ENCODE peak calls at places on chromosomes 11 and 22, in seven cellular contexts. One of them, this sample, is unnamed.

GRCh38 chr11:111334495-111335123 is 36.3 kb downstream of the POU2AF3 start:
- DNase-seq in CD8-positive, alpha-beta T cell: no peak
- DNase-seq in Peyer's patch: no peak
- DNase-seq in Karpas-422: no peak
- DNase-seq in tibial artery: no peak
- DNase-seq in fibroblast of pulmonary artery: no peak
- DNase-seq in SK-N-MC: no peak
- DNase-seq in this sample: no peak

GRCh38 chr22:36320553-36320952 is 67.2 kb downstream of the MYH9 start:
- DNase-seq in Karpas-422: no peak
- DNase-seq in Peyer's patch: no peak
- DNase-seq in fibroblast of pulmonary artery: no peak
- DNase-seq in SK-N-MC: no peak
- DNase-seq in CD8-positive, alpha-beta T cell: no peak
- DNase-seq in tibial artery: no peak
- DNase-seq in this sample: no peak

GRCh38 chr11:114197799-114198500 is 98.2 kb upstream of the NNMT start:
- DNase-seq in fibroblast of pulmonary artery: peak; percentile 99
- DNase-seq in tibial artery: peak; percentile 76
- DNase-seq in Peyer's patch: no peak
- DNase-seq in Karpas-422: no peak
- DNase-seq in SK-N-MC: no peak
- DNase-seq in CD8-positive, alpha-beta T cell: no peak
- DNase-seq in this sample: peak; percentile 98

GRCh38 chr11:1930448-1930802 is 10.9 kb downstream of the TNNT3 start:
- DNase-seq in Karpas-422: no peak
- DNase-seq in tibial artery: no peak
- DNase-seq in Peyer's patch: no peak
- DNase-seq in SK-N-MC: no peak
- DNase-seq in CD8-positive, alpha-beta T cell: no peak
- DNase-seq in fibroblast of pulmonary artery: no peak
- DNase-seq in this sample: no peak

GRCh38 chr11:120830092-120830491 is 193.8 kb upstream of the TBCEL start:
- DNase-seq in SK-N-MC: no peak
- DNase-seq in fibroblast of pulmonary artery: no peak
- DNase-seq in Peyer's patch: no peak
- DNase-seq in CD8-positive, alpha-beta T cell: no peak
- DNase-seq in tibial artery: no peak
- DNase-seq in Karpas-422: no peak
- DNase-seq in this sample: no peak

GRCh38 chr11:109512249-109512648 is 90.3 kb downstream of the C11orf87 start:
- DNase-seq in Karpas-422: no peak
- DNase-seq in SK-N-MC: no peak
- DNase-seq in fibroblast of pulmonary artery: no peak
- DNase-seq in Peyer's patch: no peak
- DNase-seq in CD8-positive, alpha-beta T cell: no peak
- DNase-seq in tibial artery: no peak
- DNase-seq in this sample: no peak

GRCh38 chr22:39244073-39244495 is 698 bp downstream of the PDGFB start:
- DNase-seq in Karpas-422: no peak
- DNase-seq in tibial artery: no peak
- DNase-seq in CD8-positive, alpha-beta T cell: no peak
- DNase-seq in fibroblast of pulmonary artery: no peak
- DNase-seq in SK-N-MC: no peak
- DNase-seq in Peyer's patch: no peak
- DNase-seq in this sample: no peak

GRCh38 chr11:45374632-45375031 is 88.5 kb upstream of the SYT13 start:
- DNase-seq in Karpas-422: no peak
- DNase-seq in tibial artery: no peak
- DNase-seq in fibroblast of pulmonary artery: no peak
- DNase-seq in Peyer's patch: no peak
- DNase-seq in CD8-positive, alpha-beta T cell: no peak
- DNase-seq in SK-N-MC: no peak
- DNase-seq in this sample: no peak

GRCh38 chr22:49657275-49657973 is 170.2 kb downstream of the BRD1 start:
- DNase-seq in tibial artery: peak; percentile 71
- DNase-seq in fibroblast of pulmonary artery: no peak
- DNase-seq in SK-N-MC: no peak
- DNase-seq in Karpas-422: peak; percentile 96
- DNase-seq in CD8-positive, alpha-beta T cell: peak; percentile 80
- DNase-seq in Peyer's patch: peak; percentile 50
- DNase-seq in this sample: no peak

GRCh38 chr11:126477526-126478275 is 122.2 kb downstream of the ST3GAL4 start:
- DNase-seq in tibial artery: no peak
- DNase-seq in Karpas-422: peak; percentile 53
- DNase-seq in fibroblast of pulmonary artery: no peak
- DNase-seq in CD8-positive, alpha-beta T cell: no peak
- DNase-seq in SK-N-MC: no peak
- DNase-seq in Peyer's patch: no peak
- DNase-seq in this sample: no peak

GRCh38 chr11:59212744-59213573 is at the start of gene MPEG1:
- DNase-seq in CD8-positive, alpha-beta T cell: no peak
- DNase-seq in SK-N-MC: no peak
- DNase-seq in tibial artery: peak; percentile 41
- DNase-seq in Karpas-422: peak; percentile 91
- DNase-seq in fibroblast of pulmonary artery: no peak
- DNase-seq in Peyer's patch: no peak
- DNase-seq in this sample: no peak

GRCh38 chr11:11931461-11932055 is 76.9 kb downstream of the DKK3 start:
- DNase-seq in CD8-positive, alpha-beta T cell: no peak
- DNase-seq in fibroblast of pulmonary artery: peak; percentile 83
- DNase-seq in Karpas-422: peak; percentile 76
- DNase-seq in Peyer's patch: no peak
- DNase-seq in tibial artery: no peak
- DNase-seq in SK-N-MC: peak; percentile 37
- DNase-seq in this sample: peak; percentile 39

GRCh38 chr11:128716661-128717210 is 22.9 kb downstream of the FLI1 start:
- DNase-seq in Peyer's patch: no peak
- DNase-seq in tibial artery: peak; percentile 36
- DNase-seq in Karpas-422: no peak
- DNase-seq in SK-N-MC: no peak
- DNase-seq in CD8-positive, alpha-beta T cell: peak; percentile 73
- DNase-seq in fibroblast of pulmonary artery: peak; percentile 56
- DNase-seq in this sample: no peak

GRCh38 chr11:128519353-128519752 is 68.0 kb downstream of the ETS1 start:
- DNase-seq in SK-N-MC: no peak
- DNase-seq in fibroblast of pulmonary artery: no peak
- DNase-seq in CD8-positive, alpha-beta T cell: no peak
- DNase-seq in Karpas-422: peak; percentile 73
- DNase-seq in Peyer's patch: no peak
- DNase-seq in tibial artery: no peak
- DNase-seq in this sample: no peak

GRCh38 chr22:26286091-26286780 is 117.0 kb downstream of the SEZ6L start:
- DNase-seq in SK-N-MC: no peak
- DNase-seq in CD8-positive, alpha-beta T cell: no peak
- DNase-seq in Karpas-422: no peak
- DNase-seq in fibroblast of pulmonary artery: no peak
- DNase-seq in tibial artery: no peak
- DNase-seq in Peyer's patch: no peak
- DNase-seq in this sample: no peak

GRCh38 chr11:46183819-46184218 is 62.6 kb upstream of the PHF21A start:
- DNase-seq in fibroblast of pulmonary artery: peak; percentile 4
- DNase-seq in CD8-positive, alpha-beta T cell: no peak
- DNase-seq in SK-N-MC: no peak
- DNase-seq in Karpas-422: no peak
- DNase-seq in Peyer's patch: no peak
- DNase-seq in tibial artery: no peak
- DNase-seq in this sample: peak; percentile 10

GRCh38 chr11:2655320-2655719 is 44.5 kb downstream of the KCNQ1OT1 start:
- DNase-seq in tibial artery: no peak
- DNase-seq in Karpas-422: no peak
- DNase-seq in CD8-positive, alpha-beta T cell: no peak
- DNase-seq in fibroblast of pulmonary artery: no peak
- DNase-seq in Peyer's patch: no peak
- DNase-seq in SK-N-MC: no peak
- DNase-seq in this sample: no peak

DNA sequence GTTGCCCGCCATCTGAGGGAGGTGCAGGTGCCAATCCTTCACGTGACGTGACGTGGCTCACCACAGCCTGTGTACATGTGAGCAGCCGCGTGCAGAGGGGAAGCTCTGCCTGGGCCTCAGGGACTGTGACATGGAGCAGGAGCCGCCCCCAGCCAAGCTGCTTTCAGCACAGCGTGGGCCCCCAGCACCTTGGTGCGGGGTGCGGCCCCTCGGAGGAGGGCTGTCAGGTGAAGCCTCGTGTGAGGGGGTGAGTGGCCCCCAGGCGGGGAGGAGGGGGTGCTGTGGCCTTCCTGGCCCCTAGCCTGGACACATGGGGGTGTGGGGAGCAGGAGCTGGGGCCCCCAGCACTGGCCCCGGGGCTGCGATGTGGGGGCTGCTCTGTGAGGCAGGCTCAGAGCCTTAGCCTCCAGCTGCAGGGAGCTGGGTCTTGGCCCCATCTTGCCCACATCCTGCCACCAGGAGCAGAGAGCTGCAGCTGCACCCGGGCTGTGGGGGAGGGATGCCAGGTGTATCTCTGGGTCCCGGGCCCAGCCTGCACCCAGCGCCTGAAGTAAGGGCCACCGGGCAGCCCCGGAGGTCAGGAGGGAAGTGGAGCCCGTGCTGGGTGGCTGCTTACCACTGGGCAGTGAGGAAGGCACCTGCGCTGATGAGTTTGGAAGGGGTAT is at the start of gene ADORA2A:
- DNase-seq in CD8-positive, alpha-beta T cell: peak; percentile 91
- DNase-seq in tibial artery: no peak
- DNase-seq in SK-N-MC: no peak
- DNase-seq in fibroblast of pulmonary artery: no peak
- DNase-seq in Karpas-422: peak; percentile 95
- DNase-seq in Peyer's patch: no peak
- DNase-seq in this sample: no peak
- H3K4me3 ChIP-seq in CD8-positive, alpha-beta T cell: peak within 1 kb of the TSS; percentile 94
- H3K4me3 ChIP-seq in tibial artery: no peak within 1 kb of the TSS
- H3K4me3 ChIP-seq in SK-N-MC: no peak within 1 kb of the TSS
- H3K4me3 ChIP-seq in fibroblast of pulmonary artery: no peak within 1 kb of the TSS
- H3K4me3 ChIP-seq in Karpas-422: peak within 1 kb of the TSS; percentile 78
- H3K4me3 ChIP-seq in Peyer's patch: peak within 1 kb of the TSS; percentile 38
- H3K4me3 ChIP-seq in this sample: no peak within 1 kb of the TSS

GRCh38 chr22:37907036-37907954 is 1.2 kb downstream of the MICALL1 start:
- DNase-seq in tibial artery: no peak
- DNase-seq in CD8-positive, alpha-beta T cell: no peak
- DNase-seq in Karpas-422: no peak
- DNase-seq in Peyer's patch: no peak
- DNase-seq in SK-N-MC: no peak
- DNase-seq in fibroblast of pulmonary artery: peak; percentile 41
- DNase-seq in this sample: no peak

GRCh38 chr22:37909756-37910155 is 3.7 kb downstream of the MICALL1 start:
- DNase-seq in tibial artery: no peak
- DNase-seq in Peyer's patch: no peak
- DNase-seq in Karpas-422: no peak
- DNase-seq in fibroblast of pulmonary artery: no peak
- DNase-seq in SK-N-MC: no peak
- DNase-seq in CD8-positive, alpha-beta T cell: no peak
- DNase-seq in this sample: no peak

GRCh38 chr22:37904572-37905533 is 1.2 kb upstream of the MICALL1 start:
- DNase-seq in fibroblast of pulmonary artery: peak; percentile 98
- DNase-seq in CD8-positive, alpha-beta T cell: no peak
- DNase-seq in Peyer's patch: no peak
- DNase-seq in tibial artery: peak; percentile 70
- DNase-seq in SK-N-MC: no peak
- DNase-seq in Karpas-422: peak; percentile 27
- DNase-seq in this sample: peak; percentile 98

GRCh38 chr22:37905534-37906363 is at the start of gene MICALL1:
- DNase-seq in fibroblast of pulmonary artery: peak; percentile 70
- DNase-seq in Karpas-422: peak; percentile 88
- DNase-seq in SK-N-MC: no peak
- DNase-seq in CD8-positive, alpha-beta T cell: peak; percentile 81
- DNase-seq in tibial artery: peak; percentile 54
- DNase-seq in Peyer's patch: peak; percentile 87
- DNase-seq in this sample: peak; percentile 43

DNA sequence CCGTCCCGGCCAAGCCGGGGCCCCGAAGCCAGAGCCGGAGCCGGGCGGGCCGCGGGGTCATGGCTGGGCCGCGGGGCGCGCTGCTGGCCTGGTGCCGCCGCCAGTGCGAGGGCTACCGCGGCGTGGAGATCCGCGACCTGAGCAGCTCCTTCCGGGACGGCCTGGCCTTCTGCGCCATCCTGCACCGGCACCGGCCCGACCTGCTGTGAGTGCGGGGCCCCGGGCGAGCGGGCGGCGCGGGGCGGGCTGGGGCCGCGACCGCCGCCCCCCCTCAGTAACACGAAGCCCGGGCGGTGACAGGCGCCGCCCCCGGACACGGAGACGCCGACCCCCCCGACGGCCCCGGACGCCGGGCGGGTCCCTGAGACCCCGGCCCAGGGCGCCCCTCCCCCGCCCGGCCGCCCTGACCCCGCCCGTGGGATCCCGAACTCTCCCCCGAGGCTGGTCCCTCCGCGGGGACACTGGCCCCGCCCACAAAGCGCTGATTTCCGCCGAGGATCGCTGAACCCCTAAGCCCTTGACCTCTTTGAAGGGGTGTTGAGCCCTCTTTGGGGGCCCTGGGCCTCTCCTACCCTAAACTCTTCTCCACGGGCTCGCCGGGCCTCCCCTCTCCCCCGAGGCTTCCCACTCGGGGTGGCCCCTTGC is 389 bp downstream of the MICALL1 start:
- DNase-seq in Karpas-422: peak; percentile 82
- DNase-seq in SK-N-MC: no peak
- DNase-seq in CD8-positive, alpha-beta T cell: peak; percentile 57
- DNase-seq in tibial artery: no peak
- DNase-seq in Peyer's patch: peak; percentile 61
- DNase-seq in fibroblast of pulmonary artery: no peak
- DNase-seq in this sample: no peak
- H3K4me3 ChIP-seq in Karpas-422: peak overlapping the region; percentile 83
- H3K4me3 ChIP-seq in SK-N-MC: peak overlapping the region; percentile 86
- H3K4me3 ChIP-seq in CD8-positive, alpha-beta T cell: peak overlapping the region; percentile 45
- H3K4me3 ChIP-seq in tibial artery: peak overlapping the region; percentile 78
- H3K4me3 ChIP-seq in Peyer's patch: peak overlapping the region; percentile 76
- H3K4me3 ChIP-seq in fibroblast of pulmonary artery: peak overlapping the region; percentile 74
- H3K4me3 ChIP-seq in this sample: peak overlapping the region; percentile 73

DNA sequence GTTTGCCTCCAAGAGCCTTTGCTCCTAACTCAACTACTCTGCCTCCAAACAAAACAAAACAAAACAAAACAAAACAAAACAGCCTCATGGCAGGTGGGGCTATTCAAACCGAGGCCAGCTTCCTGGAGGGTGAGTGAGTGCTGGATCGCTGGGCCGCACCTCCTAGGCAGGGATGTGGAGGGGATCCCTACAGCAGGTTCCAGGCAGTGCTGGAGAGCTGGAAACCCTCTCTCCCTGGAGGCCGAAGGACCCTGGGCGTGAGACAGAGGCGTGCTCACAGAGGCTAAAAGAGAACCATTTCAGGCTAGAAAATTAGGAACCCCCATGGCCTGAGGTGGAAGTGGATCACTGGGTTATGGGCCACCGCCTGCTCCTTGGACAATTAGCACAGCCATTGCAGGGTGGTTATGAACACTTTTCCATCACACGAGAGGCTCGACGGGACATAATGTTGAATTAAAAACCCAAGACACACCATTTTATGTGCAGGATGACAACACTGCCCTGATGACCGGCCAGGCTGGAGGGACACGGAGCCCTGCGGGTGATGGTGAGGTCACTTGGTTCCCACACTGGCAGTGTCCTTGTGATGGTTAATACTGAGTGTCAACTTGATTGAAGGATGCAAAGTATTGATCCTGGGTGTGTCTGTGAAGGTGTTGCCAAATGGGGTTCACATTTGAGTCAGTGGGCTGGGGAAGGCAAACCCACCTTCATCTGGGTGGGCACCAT is 35.2 kb downstream of the SHISAL1 start:
- DNase-seq in CD8-positive, alpha-beta T cell: no peak
- DNase-seq in Peyer's patch: no peak
- DNase-seq in fibroblast of pulmonary artery: no peak
- DNase-seq in SK-N-MC: no peak
- DNase-seq in Karpas-422: no peak
- DNase-seq in tibial artery: no peak
- DNase-seq in this sample: no peak
- H3K4me3 ChIP-seq in CD8-positive, alpha-beta T cell: no peak overlapping the region
- H3K4me3 ChIP-seq in Peyer's patch: no peak overlapping the region
- H3K4me3 ChIP-seq in fibroblast of pulmonary artery: no peak overlapping the region
- H3K4me3 ChIP-seq in SK-N-MC: no peak overlapping the region
- H3K4me3 ChIP-seq in Karpas-422: no peak overlapping the region
- H3K4me3 ChIP-seq in tibial artery: no peak overlapping the region
- H3K4me3 ChIP-seq in this sample: no peak overlapping the region

GRCh38 chr11:38988908-38989307 is 2390.9 kb upstream of the RAG2 start:
- DNase-seq in Peyer's patch: no peak
- DNase-seq in fibroblast of pulmonary artery: no peak
- DNase-seq in Karpas-422: no peak
- DNase-seq in tibial artery: no peak
- DNase-seq in CD8-positive, alpha-beta T cell: no peak
- DNase-seq in SK-N-MC: no peak
- DNase-seq in this sample: no peak
- H3K4me3 ChIP-seq in Peyer's patch: no peak overlapping the region
- H3K4me3 ChIP-seq in fibroblast of pulmonary artery: no peak overlapping the region
- H3K4me3 ChIP-seq in Karpas-422: no peak overlapping the region
- H3K4me3 ChIP-seq in tibial artery: no peak overlapping the region
- H3K4me3 ChIP-seq in CD8-positive, alpha-beta T cell: no peak overlapping the region
- H3K4me3 ChIP-seq in SK-N-MC: no peak overlapping the region
- H3K4me3 ChIP-seq in this sample: no peak overlapping the region